ENCODE peak calls at places on chromosomes 12 and 14, in four cellular contexts. W is IMR-90, Y is DND-41, I is HCT116. Q is an unnamed sample.

GRCh38 chr12:124567673-124568373 is 411 bp upstream of the NCOR2 start:
- DNase-seq in W (peak; percentile 94), Y (peak; percentile 91), I (no peak), Q (peak; percentile 98)

GRCh38 chr12:68675098-68675842 is 11.5 kb upstream of the NUP107 start:
- DNase-seq in W (no peak), Y (peak; percentile 65), I (no peak), Q (no peak)

GRCh38 chr14:51596473-51596870 is 55.2 kb upstream of the FRMD6 start:
- DNase-seq in W (no peak), Y (no peak), I (no peak), Q (no peak)

GRCh38 chr12:6171409-6172015 is 28.7 kb upstream of the CD9 start:
- DNase-seq in W (no peak), Y (no peak), I (no peak), Q (no peak)

GRCh38 chr12:27577688-27578087 is 53.7 kb downstream of the PPFIBP1 start:
- DNase-seq in W (no peak), Y (no peak), I (no peak), Q (no peak)

GRCh38 chr14:64229489-64229888 is 64.7 kb downstream of the ESR2 start:
- DNase-seq in W (no peak), Y (no peak), I (no peak), Q (no peak)

GRCh38 chr12:12123209-12123608 is 52.5 kb downstream of the BCL2L14 start:
- DNase-seq in W (no peak), Y (no peak), I (no peak), Q (no peak)

GRCh38 chr12:108270035-108270840 is 68.9 kb downstream of the CMKLR1 start:
- DNase-seq in W (no peak), Y (no peak), I (no peak), Q (no peak)

GRCh38 chr14:29805415-29806123 is 122.1 kb downstream of the PRKD1 start:
- DNase-seq in W (peak; percentile 98), Y (no peak), I (no peak), Q (peak; percentile 94)

GRCh38 chr14:51093371-51094281 is 1.3 kb downstream of the TRIM9 start:
- DNase-seq in W (no peak), Y (peak; percentile 21), I (no peak), Q (no peak)

GRCh38 chr14:39266871-39267591 is 33.3 kb downstream of the MIA2 start:
- DNase-seq in W (peak; percentile 81), Y (peak; percentile 74), I (peak; percentile 85), Q (peak; percentile 86)

DNA sequence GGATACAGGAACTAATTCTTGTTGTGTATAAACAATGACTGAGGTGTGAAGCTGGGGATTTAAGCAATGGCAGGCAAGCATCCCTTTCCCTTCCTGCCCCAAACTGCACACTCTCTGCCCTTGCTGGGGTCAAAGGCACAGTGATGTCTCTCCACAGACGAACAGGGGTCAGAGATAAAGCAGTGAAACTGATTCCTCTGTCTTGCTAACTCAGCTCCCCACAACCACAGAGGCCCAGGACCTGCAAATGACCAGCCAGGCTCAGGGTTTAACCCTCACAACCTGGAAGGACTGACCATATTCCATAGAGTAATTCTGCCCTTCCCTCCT is 67.2 kb downstream of the CCDC88C start:
- DNase-seq in W (no peak), Y (no peak), I (no peak), Q (no peak)
- H3K9ac ChIP-seq in W (no peak overlapping the region), Y (peak overlapping the region; percentile 52), I (no peak overlapping the region), Q (no peak overlapping the region)

DNA sequence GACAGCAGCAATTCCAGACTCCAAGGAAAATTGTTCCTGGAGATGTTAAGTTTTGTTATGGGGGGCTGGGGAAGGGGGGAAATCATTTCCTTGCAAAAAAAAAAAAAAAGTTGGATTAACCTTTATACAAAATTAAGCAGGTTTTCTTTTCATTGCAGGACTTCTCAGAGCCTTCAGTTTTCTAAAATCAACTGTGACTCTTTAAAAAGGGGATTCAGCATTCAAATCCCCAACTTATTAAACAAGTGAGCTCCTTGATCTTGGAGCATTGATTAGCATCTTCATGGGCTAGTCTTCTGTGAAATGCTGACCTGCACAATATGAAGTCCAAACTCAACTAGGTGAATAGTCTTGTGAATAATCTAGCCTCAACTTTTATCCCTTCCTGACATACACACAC is 7.1 kb downstream of the TC2N start:
- DNase-seq in W (no peak), Y (no peak), I (no peak), Q (no peak)
- H3K4me1 ChIP-seq in W (peaks cover 5% of the 10 kb centered on the region), Y (peaks cover 20% of the 10 kb centered on the region), I (peaks cover 2% of the 10 kb centered on the region), Q (peaks cover 17% of the 10 kb centered on the region)

DNA sequence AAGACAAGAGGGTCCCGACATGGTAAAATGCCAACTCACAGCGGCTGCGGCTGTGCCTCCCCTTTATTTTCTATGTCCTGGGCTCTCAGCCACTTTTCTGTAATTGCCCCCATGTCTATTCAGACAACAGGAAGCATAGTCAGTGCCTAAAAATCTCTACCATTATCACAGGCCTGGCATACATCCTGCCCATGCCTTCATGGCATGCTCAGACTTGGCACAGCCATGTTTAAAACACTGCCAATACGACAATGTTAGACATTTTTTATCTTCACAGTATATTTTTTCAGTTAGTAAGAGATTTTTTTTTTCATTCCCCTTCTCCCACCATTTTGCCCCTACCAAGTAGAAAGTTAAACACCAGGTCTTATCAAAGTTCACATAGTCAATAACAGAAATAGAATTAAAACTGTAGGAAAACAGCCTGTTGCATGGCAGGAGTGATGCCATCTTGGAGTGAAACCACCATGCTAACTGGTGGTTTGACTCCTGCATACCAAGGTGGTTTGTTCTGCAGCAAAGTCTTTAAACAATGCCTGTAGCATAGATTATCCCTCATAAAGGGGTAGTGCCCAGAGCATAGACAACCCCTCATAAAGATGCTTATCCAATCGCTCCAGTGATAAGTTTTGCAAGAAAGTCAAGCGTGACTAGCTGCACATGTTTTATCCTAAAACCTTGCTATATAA is 18.9 kb upstream of the CERS5 start:
- DNase-seq in W (peak; percentile 43), Y (no peak), I (no peak), Q (no peak)
- H3K4me3 ChIP-seq in W (no peak overlapping the region), Y (no peak overlapping the region), I (no peak overlapping the region), Q (peak overlapping the region; percentile 4)

GRCh38 chr14:44966601-44967336 is 4.8 kb downstream of the TOGARAM1 start:
- DNase-seq in W (no peak), Y (no peak), I (no peak), Q (no peak)
- H3K9ac ChIP-seq in W (no peak overlapping the region), Y (peak overlapping the region; percentile 37), I (no peak overlapping the region), Q (no peak overlapping the region)

GRCh38 chr14:23146423-23146910 is 27.4 kb upstream of the CEBPE start:
- DNase-seq in W (no peak), Y (no peak), I (no peak), Q (no peak)

GRCh38 chr14:23145794-23146422 is 26.9 kb upstream of the CEBPE start:
- DNase-seq in W (no peak), Y (no peak), I (no peak), Q (no peak)

GRCh38 chr14:23148596-23149249 is 29.7 kb upstream of the CEBPE start:
- DNase-seq in W (no peak), Y (no peak), I (no peak), Q (no peak)

GRCh38 chr14:23146980-23147379 is 27.9 kb upstream of the CEBPE start:
- DNase-seq in W (no peak), Y (no peak), I (no peak), Q (no peak)

DNA sequence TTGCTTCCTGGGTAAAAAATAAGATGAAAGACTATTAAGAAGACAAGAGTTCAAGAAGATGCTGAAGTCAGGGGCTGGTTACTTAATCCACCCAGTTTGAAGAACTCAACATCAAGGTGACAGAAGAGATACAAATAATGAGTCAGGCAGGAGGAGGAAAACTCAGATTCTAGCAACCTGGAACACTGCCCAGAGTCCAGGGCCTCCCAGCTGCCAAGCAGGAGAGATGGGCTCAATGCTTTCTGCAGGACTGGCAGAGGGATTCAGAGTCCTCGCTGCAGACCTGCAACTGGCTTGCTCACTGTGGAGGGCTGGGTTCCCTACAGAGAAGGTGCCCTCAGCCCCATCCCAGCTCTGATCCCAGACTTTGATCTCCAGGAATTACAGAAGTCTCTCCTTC is 28.6 kb upstream of the CEBPE start:
- DNase-seq in W (peak; percentile 42), Y (no peak), I (no peak), Q (peak; percentile 58)
- H3K4me1 ChIP-seq in W (no peaks in the 10 kb centered on the region), Y (no peaks in the 10 kb centered on the region), I (no peaks in the 10 kb centered on the region), Q (peaks cover 31% of the 10 kb centered on the region)

GRCh38 chr14:93784878-93785277 is 3.4 kb downstream of the PRIMA1 start:
- DNase-seq in W (no peak), Y (no peak), I (no peak), Q (no peak)

GRCh38 chr14:93788557-93789365 is 476 bp upstream of the PRIMA1 start:
- DNase-seq in W (no peak), Y (no peak), I (no peak), Q (peak; percentile 31)

GRCh38 chr14:93787465-93788306 is 599 bp downstream of the PRIMA1 start:
- DNase-seq in W (no peak), Y (no peak), I (no peak), Q (no peak)

GRCh38 chr14:93788307-93788556 is at the start of gene PRIMA1:
- DNase-seq in W (no peak), Y (no peak), I (no peak), Q (no peak)

GRCh38 chr14:93785423-93785822 is 2.9 kb downstream of the PRIMA1 start:
- DNase-seq in W (no peak), Y (no peak), I (no peak), Q (no peak)
- H3K4me3 ChIP-seq in W (no peak overlapping the region), Y (no peak overlapping the region), I (no peak overlapping the region), Q (no peak overlapping the region)

DNA sequence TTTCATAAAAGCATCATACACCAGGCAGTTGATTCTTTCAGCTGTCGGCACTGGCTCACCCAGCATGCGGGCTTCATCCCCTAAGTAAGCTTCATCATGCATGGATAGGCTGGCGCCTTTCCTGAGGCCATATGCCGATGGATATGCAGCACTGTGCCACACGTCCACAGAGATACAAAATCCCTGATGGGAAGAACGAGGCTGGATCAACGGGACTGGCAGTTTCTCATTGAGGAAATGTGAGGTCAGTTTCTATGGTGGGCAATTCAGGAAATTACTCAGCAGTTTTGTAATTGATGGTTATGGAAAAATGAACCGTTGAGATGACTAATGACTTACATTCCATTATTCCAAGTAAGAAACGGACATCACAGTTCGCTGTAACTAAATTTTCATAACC is 453.8 kb downstream of the TMEM121 start:
- DNase-seq in W (no peak), Y (no peak), I (no peak), Q (no peak)
- H3K9ac ChIP-seq in W (no peak overlapping the region), Y (no peak overlapping the region), I (no peak overlapping the region), Q (no peak overlapping the region)

GRCh38 chr14:24818054-24818822 is 184.2 kb upstream of the GZMB start:
- DNase-seq in W (no peak), Y (no peak), I (no peak), Q (no peak)
- H3K4me1 ChIP-seq in W (no peaks in the 10 kb centered on the region), Y (no peaks in the 10 kb centered on the region), I (no peaks in the 10 kb centered on the region), Q (peaks cover 3% of the 10 kb centered on the region)

DNA sequence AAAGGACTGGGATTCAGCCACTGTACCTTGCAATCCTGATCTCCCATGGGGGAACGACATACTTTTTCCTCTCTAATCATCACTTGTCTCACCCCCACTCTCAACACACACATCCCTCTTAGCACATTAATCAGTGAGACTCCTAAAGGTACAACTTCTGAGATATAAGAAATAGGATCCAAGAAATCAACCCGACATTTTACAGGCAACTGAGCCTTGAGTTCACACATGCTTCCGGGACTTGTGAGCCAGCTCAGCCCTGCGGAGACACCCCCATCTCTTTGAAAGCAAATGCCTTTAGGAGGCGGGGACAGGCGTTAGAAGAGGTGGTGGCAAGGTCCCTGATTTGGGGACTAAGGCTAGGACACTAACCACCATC is 1.3 kb downstream of the MAP3K9 start:
- DNase-seq in W (no peak), Y (peak; percentile 71), I (peak; percentile 59), Q (no peak)
- H3K4me3 ChIP-seq in W (no peak overlapping the region), Y (peak overlapping the region; percentile 87), I (peak overlapping the region; percentile 64), Q (no peak overlapping the region)

GRCh38 chr12:131082795-131083194 is 129.1 kb downstream of the ADGRD1 start:
- DNase-seq in W (no peak), Y (no peak), I (no peak), Q (no peak)
- H3K9ac ChIP-seq in W (no peak overlapping the region), Y (no peak overlapping the region), I (no peak overlapping the region), Q (no peak overlapping the region)